ENCODE peak calls at places on chromosomes 7 and 10, in five cellular contexts. U, N, R, H and O are unnamed samples.

GRCh38 chr10:13891542-13892431 is 305.0 kb downstream of the PRPF18 start:
- DNase-seq in R (no peak), H (no peak), U (peak; percentile 47), N (no peak), O (no peak)

GRCh38 chr10:80599424-80599847 is 61.7 kb downstream of the SH2D4B start:
- DNase-seq in H (peak; percentile 5), U (peak; percentile 71), N (peak; percentile 68), R (peak; percentile 3), O (peak; percentile 42)

GRCh38 chr7:151157645-151158329 is 9.7 kb downstream of the GBX1 start:
- DNase-seq in U (no peak), H (no peak), R (no peak), N (peak; percentile 92), O (no peak)

GRCh38 chr10:37314350-37314749 is 189.0 kb downstream of the ANKRD30A start:
- DNase-seq in H (no peak), U (no peak), R (no peak), N (peak; percentile 61), O (no peak)

GRCh38 chr10:18260308-18260971 is 120.2 kb downstream of the CACNB2 start:
- DNase-seq in U (no peak), R (no peak), H (no peak), N (no peak), O (no peak)

GRCh38 chr7:106042196-106042611 is 69.9 kb downstream of the SYPL1 start:
- DNase-seq in H (no peak), N (no peak), U (no peak), R (no peak), O (no peak)

GRCh38 chr10:5611899-5612680 is 54.3 kb downstream of the ASB13 start:
- DNase-seq in U (no peak), R (no peak), N (peak; percentile 48), H (no peak), O (no peak)

GRCh38 chr10:122380703-122381102 is 6.2 kb downstream of the PLEKHA1 start:
- DNase-seq in N (no peak), H (no peak), R (no peak), U (no peak), O (no peak)

GRCh38 chr10:119378737-119379067 is 163.8 kb downstream of the RGS10 start:
- DNase-seq in U (no peak), N (no peak), H (no peak), R (no peak), O (no peak)

GRCh38 chr7:104950754-104951153 is 63.3 kb upstream of the KMT2E start:
- DNase-seq in U (no peak), R (no peak), H (no peak), N (no peak), O (no peak)

GRCh38 chr7:139494835-139495568 is 11.5 kb upstream of the KLRG2 start:
- DNase-seq in H (no peak), N (no peak), U (no peak), R (no peak), O (peak; percentile 16)